ENCODE peak calls at places on chromosomes 13 and 19, in eight cellular contexts. A, B, E, S, H, F, G and D are unnamed samples.

GRCh38 chr13:102400619-102401125 is 1.2 kb downstream of the FGF14 start:
- DNase-seq in E (peak), F (peak), B (peak), H (peak), S (no peak), A (no peak), G (no peak), D (peak)

GRCh38 chr19:3817761-3818160 is 31.6 kb upstream of the MATK start:
- DNase-seq in A (no peak), F (no peak), B (no peak), H (no peak), S (no peak), G (no peak), E (no peak), D (no peak)

GRCh38 chr13:32829676-32830091 is 186.5 kb upstream of the KL start:
- DNase-seq in F (peak), A (no peak), E (no peak), B (no peak), S (no peak), H (no peak), G (no peak), D (no peak)

GRCh38 chr13:98480915-98481510 is 95.9 kb downstream of the STK24 start:
- DNase-seq in G (no peak), F (no peak), A (peak), E (no peak), B (no peak), H (no peak), S (no peak), D (peak)

GRCh38 chr19:6011794-6012193 is 33.9 kb upstream of the RANBP3 start:
- DNase-seq in B (no peak), E (no peak), F (no peak), S (no peak), G (no peak), H (no peak), A (no peak), D (no peak)

GRCh38 chr19:41623360-41623759 is 3.5 kb downstream of the CEACAM4 start:
- DNase-seq in A (no peak), F (no peak), S (no peak), H (no peak), E (no peak), B (no peak), G (no peak), D (no peak)

GRCh38 chr19:28244966-28245365 is 968.0 kb downstream of the UQCRFS1 start:
- DNase-seq in S (no peak), H (no peak), G (no peak), F (no peak), A (no peak), B (no peak), E (no peak), D (no peak)

GRCh38 chr13:41224113-41225110 is 30.0 kb upstream of the KBTBD7 start:
- DNase-seq in S (no peak), G (no peak), A (no peak), B (no peak), E (no peak), F (peak), H (no peak), D (no peak)

GRCh38 chr19:50003810-50004419 is 21.3 kb downstream of the VRK3 start:
- DNase-seq in S (no peak), B (no peak), F (peak), A (no peak), G (no peak), H (no peak), E (peak), D (no peak)

GRCh38 chr13:46295531-46296464 is 84.1 kb downstream of the LRRC63 start:
- DNase-seq in E (peak), H (no peak), G (no peak), A (peak), F (peak), B (peak), S (peak), D (no peak)

GRCh38 chr13:52786747-52787146 is 47.1 kb upstream of the CNMD start:
- DNase-seq in S (no peak), H (no peak), F (no peak), E (no peak), A (no peak), G (no peak), B (no peak), D (no peak)

GRCh38 chr19:4557971-4558941 is 1.2 kb downstream of the SEMA6B start:
- DNase-seq in H (peak), A (no peak), S (no peak), F (no peak), G (no peak), E (no peak), B (peak), D (peak)

GRCh38 chr13:72244788-72245187 is 377.8 kb upstream of the DACH1 start:
- DNase-seq in H (no peak), S (no peak), F (no peak), B (no peak), A (no peak), G (no peak), E (no peak), D (no peak)

GRCh38 chr13:40345654-40346372 is 320.6 kb downstream of the FOXO1 start:
- DNase-seq in E (no peak), F (no peak), G (no peak), H (peak), A (no peak), B (no peak), S (no peak), D (no peak)

GRCh38 chr19:33496016-33496415 is 25.6 kb downstream of the PEPD start:
- DNase-seq in H (no peak), E (no peak), G (no peak), F (no peak), B (no peak), S (no peak), A (no peak), D (no peak)

GRCh38 chr13:107329991-107330390 is 762.1 kb upstream of the ARGLU1 start:
- DNase-seq in H (no peak), A (no peak), F (no peak), S (no peak), B (no peak), E (no peak), G (no peak), D (no peak)

GRCh38 chr13:21668665-21669599 is 1.9 kb upstream of the FGF9 start:
- DNase-seq in H (peak), A (no peak), S (peak), G (peak), B (peak), F (no peak), E (no peak), D (peak)

GRCh38 chr19:27796540-27796939 is 1416.4 kb downstream of the UQCRFS1 start:
- DNase-seq in E (no peak), H (no peak), A (no peak), G (no peak), F (no peak), B (no peak), S (no peak), D (no peak)

GRCh38 chr13:29901714-29902631 is 51.6 kb upstream of the UBL3 start:
- DNase-seq in E (no peak), F (peak), A (no peak), G (no peak), H (no peak), B (peak), S (no peak), D (no peak)

GRCh38 chr19:37226248-37226647 is 8.2 kb downstream of the ZNF383 start:
- DNase-seq in A (no peak), B (no peak), G (no peak), E (no peak), H (no peak), F (no peak), S (no peak), D (no peak)

GRCh38 chr19:11356676-11357550 is 1.7 kb downstream of the PLPPR2 start:
- DNase-seq in S (no peak), A (no peak), G (no peak), E (no peak), H (no peak), B (no peak), F (no peak), D (peak)

GRCh38 chr13:75458696-75459422 is 23.1 kb downstream of the TBC1D4 start:
- DNase-seq in B (no peak), H (peak), F (no peak), A (no peak), E (no peak), S (no peak), G (no peak), D (peak)

GRCh38 chr19:37412700-37413099 is 41.8 kb downstream of the ZNF527 start:
- DNase-seq in F (no peak), A (no peak), S (no peak), H (no peak), B (no peak), G (no peak), E (no peak), D (no peak)

GRCh38 chr19:18972301-18972831 is 31.3 kb upstream of the HOMER3 start:
- DNase-seq in F (peak), G (no peak), B (no peak), S (no peak), H (no peak), A (no peak), E (no peak), D (no peak)

GRCh38 chr13:74839656-74840055 is 642.3 kb downstream of the TBC1D4 start:
- DNase-seq in F (no peak), H (no peak), A (no peak), S (no peak), G (no peak), B (no peak), E (no peak), D (no peak)

GRCh38 chr13:26075498-26075897 is 23.7 kb upstream of the SHISA2 start:
- DNase-seq in H (no peak), G (no peak), E (no peak), F (no peak), S (no peak), A (no peak), B (no peak), D (no peak)

GRCh38 chr19:55247621-55248099 is 11.2 kb downstream of the PPP6R1 start:
- DNase-seq in B (no peak), G (no peak), F (no peak), A (no peak), E (no peak), S (no peak), H (no peak), D (peak)

GRCh38 chr19:48644839-48645651 is 942 bp downstream of the CA11 start:
- DNase-seq in B (peak), A (peak), H (peak), F (peak), S (peak), G (peak), E (peak), D (peak)

GRCh38 chr13:25169356-25169755 is 2.7 kb downstream of the AMER2 start:
- DNase-seq in B (no peak), S (no peak), G (no peak), E (no peak), F (no peak), A (no peak), H (no peak), D (no peak)

GRCh38 chr19:12156254-12157058 is at the start of gene ZNF625:
- DNase-seq in B (peak), G (peak), A (no peak), E (peak), S (no peak), F (peak), H (peak), D (peak)

GRCh38 chr19:53463263-53463662 is 4.3 kb upstream of the ZNF813 start:
- DNase-seq in G (peak), H (peak), A (no peak), S (no peak), E (no peak), F (peak), B (no peak), D (peak)

GRCh38 chr19:41531438-41532311 is 44.3 kb upstream of the CEACAM21 start:
- DNase-seq in F (peak), B (peak), E (peak), H (no peak), G (no peak), S (peak), A (peak), D (no peak)

GRCh38 chr19:52138614-52139290 is 986 bp downstream of the ZNF616 start:
- DNase-seq in E (no peak), G (no peak), F (peak), B (peak), H (peak), A (peak), S (no peak), D (peak)

GRCh38 chr13:28047784-28048388 is 52.5 kb downstream of the FLT3 start:
- DNase-seq in H (no peak), E (no peak), B (no peak), A (no peak), F (no peak), S (no peak), G (no peak), D (no peak)

GRCh38 chr13:110340812-110341444 is 33.8 kb downstream of the COL4A2 start:
- DNase-seq in F (peak), B (peak), E (peak), H (no peak), G (no peak), A (peak), S (peak), D (no peak)

GRCh38 chr19:558770-559439 is 13.5 kb upstream of the BSG start:
- DNase-seq in A (no peak), B (no peak), G (no peak), H (no peak), E (no peak), S (no peak), F (no peak), D (no peak)

GRCh38 chr19:315811-316210 is 24.6 kb upstream of the PLPP2 start:
- DNase-seq in G (no peak), F (no peak), B (no peak), H (no peak), A (no peak), E (no peak), S (no peak), D (no peak)

GRCh38 chr19:42095814-42096230 is 19.9 kb downstream of the ZNF574 start:
- DNase-seq in A (no peak), H (peak), B (no peak), S (no peak), G (peak), F (no peak), E (no peak), D (no peak)

GRCh38 chr19:31761281-31761913 is 412.2 kb upstream of the TSHZ3 start:
- DNase-seq in H (no peak), A (no peak), B (no peak), S (no peak), G (no peak), E (no peak), F (no peak), D (no peak)